ENCODE peak calls at places on chromosomes 4 and X, in four cellular contexts. R is A549, Y is astrocyte of the spinal cord, C is H54. P is an unnamed sample.

GRCh38 chr4:122823476-122823875 is 3.2 kb upstream of the FGF2 start:
- DNase-seq in R (no peak), Y (no peak), C (no peak), P (no peak)

GRCh38 chrX:10190367-10190766 is 33.6 kb downstream of the CLCN4 start:
- DNase-seq in R (peak; percentile 68), Y (peak; percentile 80), C (no peak), P (peak; percentile 73)

GRCh38 chr4:176875441-176875930 is 82.8 kb upstream of the VEGFC start:
- DNase-seq in R (no peak), Y (no peak), C (no peak), P (no peak)

GRCh38 chr4:113899260-113900177 is 79.9 kb downstream of the ARSJ start:
- DNase-seq in R (no peak), Y (no peak), C (no peak), P (peak; percentile 20)

GRCh38 chr4:150149381-150149780 is 71.1 kb downstream of the DCLK2 start:
- DNase-seq in R (no peak), Y (peak; percentile 54), C (no peak), P (no peak)

GRCh38 chr4:102180080-102180479 is 165.2 kb downstream of the SLC39A8 start:
- DNase-seq in R (no peak), Y (no peak), C (no peak), P (no peak)

GRCh38 chrX:148530464-148531077 is 30.2 kb downstream of the AFF2 start:
- DNase-seq in R (no peak), Y (peak; percentile 39), C (no peak), P (no peak)

GRCh38 chrX:72021975-72022374 is 109.7 kb downstream of the RTL5 start:
- DNase-seq in R (no peak), Y (no peak), C (no peak), P (peak; percentile 61)

GRCh38 chr4:124783847-124784246 is 71.3 kb upstream of the ANKRD50 start:
- DNase-seq in R (no peak), Y (peak; percentile 58), C (no peak), P (no peak)

GRCh38 chrX:69323786-69324720 is 158.8 kb upstream of the PJA1 start:
- DNase-seq in R (no peak), Y (no peak), C (no peak), P (no peak)

GRCh38 chr4:155566241-155566823 is 100.3 kb upstream of the GUCY1A1 start:
- DNase-seq in R (no peak), Y (no peak), C (no peak), P (no peak)

GRCh38 chr4:20700007-20700761 is at the start of gene PACRGL:
- DNase-seq in R (peak; percentile 67), Y (peak; percentile 94), C (peak; percentile 64), P (peak; percentile 96)

GRCh38 chr4:3145251-3145908 is 70.9 kb downstream of the HTT start:
- DNase-seq in R (no peak), Y (peak; percentile 42), C (no peak), P (no peak)

P was measured in HAP-1.